ENCODE peak calls at places on chromosomes 3 and 15, in four cellular contexts. C is ascending aorta, E is spleen, I is AG04450. U is an unnamed sample.

GRCh38 chr3:73924063-73924462 is 299.3 kb upstream of the PDZRN3 start:
- DNase-seq in C (no peak), E (no peak), I (no peak), U (no peak)

GRCh38 chr15:45435124-45435903 is 57.0 kb upstream of the GATM start:
- DNase-seq in I (no peak), C (no peak), E (no peak), U (no peak)

GRCh38 chr15:78987891-78988360 is 43.1 kb upstream of the CTSH start:
- DNase-seq in E (peak), C (no peak), I (no peak), U (no peak)

GRCh38 chr3:42686832-42687650 is 1.7 kb downstream of the KLHL40 start:
- DNase-seq in C (no peak), E (peak), I (no peak), U (no peak)

GRCh38 chr3:3069723-3070122 is 40.5 kb downstream of the IL5RA start:
- DNase-seq in C (no peak), I (no peak), E (no peak), U (no peak)

GRCh38 chr15:40891810-40892448 is 2.3 kb upstream of the VPS18 start:
- DNase-seq in I (no peak), E (no peak), C (no peak), U (peak)

GRCh38 chr15:93152951-93153350 is 63.9 kb upstream of the RGMA start:
- DNase-seq in E (no peak), I (no peak), C (no peak), U (no peak)

GRCh38 chr3:146544929-146545528 is 622 bp upstream of the PLSCR1 start:
- DNase-seq in I (no peak), C (no peak), E (no peak), U (no peak)

GRCh38 chr15:70226337-70226980 is 128.7 kb upstream of the TLE3 start:
- DNase-seq in C (no peak), E (no peak), I (no peak), U (no peak)

GRCh38 chr3:18738393-18739097 is 313.4 kb upstream of the SATB1 start:
- DNase-seq in I (no peak), C (no peak), E (no peak), U (no peak)

GRCh38 chr15:41284425-41285177 is 47.8 kb downstream of the OIP5 start:
- DNase-seq in I (no peak), E (no peak), C (no peak), U (peak)

GRCh38 chr15:40754883-40755815 is at the start of gene RMDN3:
- DNase-seq in I (peak), C (peak), E (peak), U (peak)

GRCh38 chr3:63857311-63857710 is 6.3 kb downstream of the THOC7 start:
- DNase-seq in C (no peak), I (no peak), E (no peak), U (no peak)

GRCh38 chr3:67858492-67858891 is 204.1 kb upstream of the SUCLG2 start:
- DNase-seq in C (no peak), I (no peak), E (no peak), U (no peak)

GRCh38 chr15:47184003-47184404 is 533.3 kb upstream of the SEMA6D start:
- DNase-seq in E (peak), I (no peak), C (no peak), U (peak)

GRCh38 chr3:195891431-195892104 is 16.8 kb downstream of the TNK2 start:
- DNase-seq in I (no peak), E (no peak), C (no peak), U (no peak)

GRCh38 chr3:195893516-195893915 is 14.8 kb downstream of the TNK2 start:
- DNase-seq in C (no peak), I (no peak), E (no peak), U (no peak)

GRCh38 chr3:195892355-195893120 is 15.8 kb downstream of the TNK2 start:
- DNase-seq in I (no peak), E (no peak), C (no peak), U (peak)

GRCh38 chr3:195893121-195893449 is 15.3 kb downstream of the TNK2 start:
- DNase-seq in I (no peak), C (no peak), E (no peak), U (peak)

DNA sequence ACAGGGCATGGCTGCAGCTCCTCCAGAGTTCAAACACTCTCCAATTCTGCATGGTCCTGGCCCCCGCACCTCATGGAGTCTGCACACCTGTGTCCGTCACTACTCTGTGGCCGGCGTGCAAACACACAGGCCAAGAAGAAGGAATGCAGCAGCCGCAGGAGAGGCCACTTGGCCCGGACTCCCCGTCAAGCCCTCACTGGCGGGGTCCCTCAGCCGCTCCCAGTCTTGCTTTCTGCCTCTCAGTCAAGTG is 16.3 kb downstream of the TNK2 start:
- DNase-seq in C (no peak), I (no peak), E (no peak), U (no peak)
- H3K4me3 ChIP-seq in C (peak), I (peak), E (peak), U (peak)

GRCh38 chr15:83206971-83207621 is 527 bp downstream of the HDGFL3 start:
- DNase-seq in I (no peak), C (no peak), E (peak), U (peak)

GRCh38 chr15:83206387-83206970 is 1.1 kb downstream of the HDGFL3 start:
- DNase-seq in E (no peak), C (no peak), I (no peak), U (peak)

GRCh38 chr15:83205725-83206324 is 1.8 kb downstream of the HDGFL3 start:
- DNase-seq in E (no peak), I (no peak), C (no peak), U (no peak)

GRCh38 chr15:83203543-83203942 is 4.1 kb downstream of the HDGFL3 start:
- DNase-seq in C (no peak), E (no peak), I (no peak), U (no peak)

DNA sequence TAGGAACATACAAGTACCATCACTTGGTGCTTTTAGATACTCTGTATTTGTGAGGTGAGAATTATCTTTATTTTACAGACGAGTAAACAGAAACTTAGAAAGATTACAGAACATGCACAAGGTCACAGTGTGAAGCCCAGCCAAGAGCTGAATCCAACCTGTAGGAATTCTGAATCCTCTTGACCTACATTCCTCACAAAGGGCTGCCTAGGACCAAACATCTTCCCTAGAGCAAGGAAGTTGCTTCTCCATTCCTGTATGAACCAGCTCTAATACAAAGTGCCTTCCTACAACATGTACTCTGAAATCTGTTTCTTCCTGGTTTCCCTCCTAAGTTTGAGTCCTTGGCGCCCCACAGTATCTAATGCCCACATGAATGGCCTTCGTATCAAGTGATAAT is 2.9 kb downstream of the HDGFL3 start:
- DNase-seq in I (no peak), C (no peak), E (no peak), U (no peak)
- H3K4me3 ChIP-seq in I (no peak), C (no peak), E (no peak), U (no peak)

GRCh38 chr15:89812126-89812846 is 2.4 kb downstream of the ANPEP start:
- DNase-seq in C (peak), I (no peak), E (no peak), U (no peak)

GRCh38 chr15:89815769-89816168 is 1.1 kb upstream of the ANPEP start:
- DNase-seq in I (no peak), E (no peak), C (no peak), U (no peak)

GRCh38 chr15:89812847-89813320 is 1.8 kb downstream of the ANPEP start:
- DNase-seq in E (no peak), C (no peak), I (no peak), U (no peak)

GRCh38 chr15:89813381-89814111 is 1.1 kb downstream of the ANPEP start:
- DNase-seq in E (no peak), C (no peak), I (no peak), U (no peak)

GRCh38 chr15:89814112-89814742 is 425 bp downstream of the ANPEP start:
- DNase-seq in C (no peak), E (peak), I (no peak), U (no peak)
- H3K4me3 ChIP-seq in C (peak), E (peak), I (peak), U (no peak)

DNA sequence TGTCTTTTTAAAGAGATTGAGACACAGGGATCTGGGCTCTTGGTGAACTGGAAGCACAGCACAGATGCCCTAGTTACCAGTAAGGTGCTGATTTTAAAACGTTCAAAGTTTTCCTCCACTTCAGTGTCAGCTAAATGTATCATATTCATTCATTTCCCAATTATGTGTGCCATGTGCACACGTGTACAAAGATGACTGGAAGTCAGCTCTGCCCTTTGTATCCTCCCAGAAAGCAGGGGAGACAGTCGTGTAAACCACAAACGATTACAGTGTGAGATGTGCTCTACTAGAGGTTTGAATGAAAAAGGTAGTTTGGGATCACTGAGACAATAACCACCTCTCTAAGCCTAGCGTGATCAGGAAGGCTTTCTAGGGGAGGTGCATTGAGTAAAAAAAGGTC is 760 bp downstream of the ZKSCAN7 start:
- DNase-seq in E (no peak), C (no peak), I (no peak), U (no peak)
- H3K4me3 ChIP-seq in E (peak), C (peak), I (peak), U (peak)

GRCh38 chr15:90203473-90203872 is 2.3 kb downstream of the SEMA4B start:
- DNase-seq in C (no peak), E (peak), I (no peak), U (no peak)
- H3K4me3 ChIP-seq in C (no peak), E (peak), I (no peak), U (no peak)

GRCh38 chr3:50359760-50360110 is 414 bp upstream of the TMEM115 start:
- DNase-seq in C (no peak), I (no peak), E (no peak), U (no peak)

GRCh38 chr3:50358355-50358926 is 880 bp downstream of the TMEM115 start:
- DNase-seq in I (no peak), E (peak), C (no peak), U (no peak)

GRCh38 chr3:50356553-50356952 is 2.8 kb downstream of the TMEM115 start:
- DNase-seq in C (no peak), E (no peak), I (no peak), U (no peak)

GRCh38 chr3:50355829-50356552 is 3.3 kb downstream of the TMEM115 start:
- DNase-seq in I (no peak), E (no peak), C (no peak), U (peak)

DNA sequence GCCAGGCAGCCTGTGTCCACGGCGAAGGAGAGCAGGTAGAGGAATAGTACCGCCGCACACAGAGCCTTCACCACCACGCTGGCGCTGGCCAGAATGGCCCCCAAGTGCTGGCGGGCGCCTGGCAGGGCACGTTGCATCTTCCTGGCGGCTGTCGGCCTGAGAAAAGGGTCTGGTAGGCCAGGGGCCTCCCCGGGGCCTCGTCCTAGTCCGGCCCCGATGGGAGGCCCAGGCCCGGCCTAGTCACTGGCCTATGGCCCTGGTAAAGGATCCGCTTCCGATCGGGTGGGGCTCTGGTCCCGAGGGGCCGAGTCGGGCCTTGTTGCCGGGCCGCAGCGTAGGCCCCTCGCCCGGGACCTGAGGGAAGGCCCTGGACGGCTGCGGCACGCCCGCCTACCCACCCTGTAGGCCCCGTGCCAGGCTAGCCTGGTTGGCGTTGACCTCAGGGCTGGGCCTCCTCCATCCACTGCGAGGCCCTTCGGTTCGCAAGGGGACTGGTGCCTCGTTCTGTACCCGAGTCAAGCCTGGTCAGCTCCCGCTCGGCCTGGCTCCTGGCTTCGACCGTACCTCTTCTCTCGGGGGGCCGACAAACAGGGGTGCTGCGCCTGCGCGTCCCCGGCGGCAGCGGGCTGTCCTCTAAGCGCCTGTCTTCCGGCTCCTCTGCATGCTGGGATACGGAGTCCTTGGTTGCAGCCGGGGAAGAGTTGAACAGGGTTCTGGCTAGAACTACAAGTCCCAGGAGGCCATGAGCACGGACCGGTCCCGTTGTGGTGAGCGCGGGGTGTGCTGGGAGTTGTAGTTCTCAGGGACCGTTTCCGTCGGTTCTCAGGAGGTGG is at the start of gene TMEM115:
- DNase-seq in E (peak), C (peak), I (peak), U (peak)
- H3K4me3 ChIP-seq in E (peak), C (peak), I (peak), U (peak)

GRCh38 chr3:134601539-134602439 is 49.0 kb downstream of the KY start:
- DNase-seq in C (no peak), E (no peak), I (peak), U (peak)

GRCh38 chr3:134602440-134602814 is 48.4 kb downstream of the KY start:
- DNase-seq in E (no peak), I (no peak), C (no peak), U (no peak)

GRCh38 chr3:134598813-134599563 is 51.8 kb downstream of the KY start:
- DNase-seq in E (no peak), I (no peak), C (no peak), U (no peak)

GRCh38 chr3:134600166-134600670 is 50.6 kb downstream of the KY start:
- DNase-seq in I (no peak), E (no peak), C (no peak), U (no peak)

GRCh38 chr3:134600685-134601502 is 49.9 kb downstream of the KY start:
- DNase-seq in I (no peak), C (no peak), E (peak), U (peak)
- H3K4me3 ChIP-seq in I (peak), C (no peak), E (peak), U (peak)

GRCh38 chr15:39317225-39317624 is 263.7 kb upstream of the THBS1 start:
- DNase-seq in I (no peak), E (no peak), C (no peak), U (no peak)

GRCh38 chr15:39313881-39314280 is 267.0 kb upstream of the THBS1 start:
- DNase-seq in I (no peak), C (no peak), E (no peak), U (no peak)

GRCh38 chr15:39312984-39313383 is 267.9 kb upstream of the THBS1 start:
- DNase-seq in C (no peak), I (no peak), E (no peak), U (no peak)

GRCh38 chr15:39313467-39313866 is 267.4 kb upstream of the THBS1 start:
- DNase-seq in E (no peak), I (no peak), C (no peak), U (no peak)

GRCh38 chr15:39315200-39315599 is 265.7 kb upstream of the THBS1 start:
- DNase-seq in E (no peak), I (no peak), C (no peak), U (no peak)
- H3K4me3 ChIP-seq in E (no peak), I (no peak), C (no peak), U (no peak)